ENCODE peak calls at places on chromosomes 5 and 9, in ten cellular contexts. Z is NCI-H2107; S is T-cell; V is GDM1; M is HT1080; K is amniotic stem cell; F is hippocampal formation; O is iris pigment epithelial cell; X is activated T-cell treated with anti-CD3 and anti-CD28 coated beads, Interleukin-2, amount 50 U/mL, for 48 hours; R is body of pancreas. U is an unnamed sample.

GRCh38 chr9:111937781-111938426 is 41.3 kb downstream of the UGCG start:
- DNase-seq in X (peak), F (no peak), K (no peak), O (peak), S (peak), V (no peak), Z (no peak), M (peak), R (no peak), U (no peak)

GRCh38 chr5:126538579-126538978 is 56.4 kb downstream of the ALDH7A1 start:
- DNase-seq in F (no peak), Z (no peak), O (no peak), K (no peak), R (no peak), V (no peak), X (no peak), S (no peak), M (no peak), U (no peak)

GRCh38 chr5:145130996-145131395 is 704.1 kb downstream of the PRELID2 start:
- DNase-seq in F (no peak), V (no peak), X (no peak), M (peak), R (no peak), Z (no peak), K (no peak), O (no peak), S (no peak), U (no peak)

GRCh38 chr5:34849253-34849652 is 10.3 kb downstream of the TTC23L start:
- DNase-seq in K (no peak), R (no peak), M (peak), V (no peak), S (no peak), Z (no peak), O (no peak), F (no peak), X (no peak), U (no peak)

GRCh38 chr5:65926276-65926761 is at the start of gene ERBIN:
- DNase-seq in M (peak), F (peak), Z (no peak), S (peak), X (peak), R (peak), O (peak), V (peak), K (peak), U (no peak)

GRCh38 chr5:95778713-95779426 is 43.7 kb downstream of the GLRX start:
- DNase-seq in V (peak), F (no peak), K (no peak), M (no peak), R (no peak), Z (no peak), O (no peak), X (no peak), S (no peak), U (no peak)

GRCh38 chr5:172795401-172795977 is 24.5 kb upstream of the DUSP1 start:
- DNase-seq in V (no peak), K (peak), M (peak), F (no peak), Z (no peak), S (no peak), R (peak), O (peak), X (no peak), U (no peak)

GRCh38 chr5:32170303-32171170 is 3.6 kb downstream of the GOLPH3 start:
- DNase-seq in K (peak), V (no peak), O (peak), Z (no peak), R (no peak), S (no peak), F (no peak), X (peak), M (no peak), U (no peak)